ENCODE peak calls at places on chromosome 5, in six cellular contexts. One of them, this sample, is unnamed.

GRCh38 chr5:109676920-109677319 is 12.8 kb upstream of the MAN2A1 start:
- ATAC-seq in lung: no peak
- ATAC-seq in HCT116: no peak
- ATAC-seq in aorta: no peak
- ATAC-seq in heart right ventricle: peak; percentile 38
- ATAC-seq in A549: no peak
- ATAC-seq in this sample: no peak

GRCh38 chr5:1414311-1415058 is 30.8 kb downstream of the SLC6A3 start:
- ATAC-seq in lung: no peak
- ATAC-seq in HCT116: peak; percentile 18
- ATAC-seq in A549: peak; percentile 42
- ATAC-seq in heart right ventricle: no peak
- ATAC-seq in aorta: no peak
- ATAC-seq in this sample: no peak

GRCh38 chr5:126363658-126364057 is 59.6 kb upstream of the GRAMD2B start:
- ATAC-seq in A549: no peak
- ATAC-seq in aorta: no peak
- ATAC-seq in heart right ventricle: no peak
- ATAC-seq in lung: no peak
- ATAC-seq in HCT116: no peak
- ATAC-seq in this sample: peak; percentile 39

GRCh38 chr5:59008816-59009473 is 426.1 kb downstream of the RAB3C start:
- ATAC-seq in aorta: no peak
- ATAC-seq in A549: no peak
- ATAC-seq in lung: no peak
- ATAC-seq in HCT116: no peak
- ATAC-seq in heart right ventricle: no peak
- ATAC-seq in this sample: no peak

GRCh38 chr5:142459209-142459608 is 134.4 kb upstream of the SPRY4 start:
- ATAC-seq in HCT116: no peak
- ATAC-seq in A549: no peak
- ATAC-seq in lung: no peak
- ATAC-seq in heart right ventricle: no peak
- ATAC-seq in aorta: no peak
- ATAC-seq in this sample: no peak

GRCh38 chr5:76099286-76099702 is 16.1 kb downstream of the SV2C start:
- ATAC-seq in aorta: no peak
- ATAC-seq in heart right ventricle: no peak
- ATAC-seq in lung: no peak
- ATAC-seq in A549: no peak
- ATAC-seq in HCT116: no peak
- ATAC-seq in this sample: no peak

GRCh38 chr5:33549982-33550567 is 109.3 kb downstream of the TARS1 start:
- ATAC-seq in heart right ventricle: no peak
- ATAC-seq in HCT116: peak; percentile 32
- ATAC-seq in aorta: no peak
- ATAC-seq in lung: no peak
- ATAC-seq in A549: no peak
- ATAC-seq in this sample: no peak

GRCh38 chr5:14699159-14699558 is 34.6 kb downstream of the OTULIN start:
- ATAC-seq in lung: no peak
- ATAC-seq in HCT116: no peak
- ATAC-seq in A549: no peak
- ATAC-seq in aorta: no peak
- ATAC-seq in heart right ventricle: no peak
- ATAC-seq in this sample: no peak

GRCh38 chr5:142832263-142832662 is 62.1 kb downstream of the ARHGAP26 start:
- ATAC-seq in HCT116: no peak
- ATAC-seq in A549: no peak
- ATAC-seq in lung: no peak
- ATAC-seq in heart right ventricle: no peak
- ATAC-seq in aorta: no peak
- ATAC-seq in this sample: no peak

GRCh38 chr5:93349613-93350012 is 231.4 kb downstream of the NR2F1-AS1 start:
- ATAC-seq in lung: no peak
- ATAC-seq in heart right ventricle: no peak
- ATAC-seq in aorta: no peak
- ATAC-seq in HCT116: no peak
- ATAC-seq in A549: no peak
- ATAC-seq in this sample: no peak

GRCh38 chr5:61048534-61048933 is 103.5 kb downstream of the NDUFAF2 start:
- ATAC-seq in lung: no peak
- ATAC-seq in heart right ventricle: no peak
- ATAC-seq in aorta: no peak
- ATAC-seq in HCT116: peak; percentile 64
- ATAC-seq in A549: no peak
- ATAC-seq in this sample: no peak

GRCh38 chr5:157594237-157594636 is 18.7 kb upstream of the ADAM19 start:
- ATAC-seq in A549: no peak
- ATAC-seq in aorta: no peak
- ATAC-seq in heart right ventricle: no peak
- ATAC-seq in lung: no peak
- ATAC-seq in HCT116: no peak
- ATAC-seq in this sample: no peak

GRCh38 chr5:51573835-51574234 is 190.6 kb downstream of the ISL1 start:
- ATAC-seq in heart right ventricle: no peak
- ATAC-seq in HCT116: no peak
- ATAC-seq in lung: no peak
- ATAC-seq in A549: no peak
- ATAC-seq in aorta: no peak
- ATAC-seq in this sample: no peak

GRCh38 chr5:173598686-173599085 is 17.8 kb downstream of the BOD1 start:
- ATAC-seq in aorta: no peak
- ATAC-seq in HCT116: no peak
- ATAC-seq in heart right ventricle: no peak
- ATAC-seq in lung: no peak
- ATAC-seq in A549: no peak
- ATAC-seq in this sample: no peak

GRCh38 chr5:53069626-53070025 is 39.9 kb downstream of the MOCS2 start:
- ATAC-seq in HCT116: no peak
- ATAC-seq in lung: no peak
- ATAC-seq in heart right ventricle: no peak
- ATAC-seq in aorta: no peak
- ATAC-seq in A549: no peak
- ATAC-seq in this sample: no peak

GRCh38 chr5:140926211-140926902 is at the start of gene PCDHAC1:
- ATAC-seq in lung: peak; percentile 93
- ATAC-seq in heart right ventricle: peak; percentile 77
- ATAC-seq in HCT116: peak; percentile 97
- ATAC-seq in aorta: peak; percentile 86
- ATAC-seq in A549: peak; percentile 98
- ATAC-seq in this sample: peak; percentile 92

GRCh38 chr5:125411163-125412050 is 665.0 kb upstream of the ZNF608 start:
- ATAC-seq in A549: no peak
- ATAC-seq in lung: no peak
- ATAC-seq in aorta: no peak
- ATAC-seq in heart right ventricle: no peak
- ATAC-seq in HCT116: no peak
- ATAC-seq in this sample: no peak

GRCh38 chr5:179825655-179826182 is 5.0 kb downstream of the SQSTM1 start:
- ATAC-seq in heart right ventricle: no peak
- ATAC-seq in lung: no peak
- ATAC-seq in HCT116: no peak
- ATAC-seq in A549: peak; percentile 48
- ATAC-seq in aorta: no peak
- ATAC-seq in this sample: no peak

GRCh38 chr5:148687427-148687826 is 33.1 kb upstream of the HTR4 start:
- ATAC-seq in heart right ventricle: no peak
- ATAC-seq in HCT116: peak; percentile 100
- ATAC-seq in aorta: no peak
- ATAC-seq in lung: no peak
- ATAC-seq in A549: peak; percentile 87
- ATAC-seq in this sample: no peak

GRCh38 chr5:177489119-177489716 is 8.2 kb downstream of the PDLIM7 start:
- ATAC-seq in HCT116: peak; percentile 13
- ATAC-seq in A549: no peak
- ATAC-seq in heart right ventricle: no peak
- ATAC-seq in aorta: no peak
- ATAC-seq in lung: no peak
- ATAC-seq in this sample: no peak

GRCh38 chr5:163505475-163506457 is at the start of gene MAT2B:
- ATAC-seq in aorta: peak; percentile 97
- ATAC-seq in A549: peak; percentile 91
- ATAC-seq in heart right ventricle: peak; percentile 99
- ATAC-seq in lung: peak; percentile 97
- ATAC-seq in HCT116: peak; percentile 94
- ATAC-seq in this sample: peak; percentile 98

GRCh38 chr5:67235399-67236110 is 39.0 kb upstream of the CD180 start:
- ATAC-seq in aorta: no peak
- ATAC-seq in A549: no peak
- ATAC-seq in lung: no peak
- ATAC-seq in HCT116: no peak
- ATAC-seq in heart right ventricle: no peak
- ATAC-seq in this sample: no peak

GRCh38 chr5:67238191-67238590 is 41.6 kb upstream of the CD180 start:
- ATAC-seq in HCT116: no peak
- ATAC-seq in heart right ventricle: no peak
- ATAC-seq in lung: no peak
- ATAC-seq in aorta: no peak
- ATAC-seq in A549: no peak
- ATAC-seq in this sample: peak; percentile 79

GRCh38 chr5:67233075-67233474 is 36.5 kb upstream of the CD180 start:
- ATAC-seq in lung: no peak
- ATAC-seq in HCT116: no peak
- ATAC-seq in aorta: no peak
- ATAC-seq in A549: no peak
- ATAC-seq in heart right ventricle: no peak
- ATAC-seq in this sample: peak; percentile 55

DNA sequence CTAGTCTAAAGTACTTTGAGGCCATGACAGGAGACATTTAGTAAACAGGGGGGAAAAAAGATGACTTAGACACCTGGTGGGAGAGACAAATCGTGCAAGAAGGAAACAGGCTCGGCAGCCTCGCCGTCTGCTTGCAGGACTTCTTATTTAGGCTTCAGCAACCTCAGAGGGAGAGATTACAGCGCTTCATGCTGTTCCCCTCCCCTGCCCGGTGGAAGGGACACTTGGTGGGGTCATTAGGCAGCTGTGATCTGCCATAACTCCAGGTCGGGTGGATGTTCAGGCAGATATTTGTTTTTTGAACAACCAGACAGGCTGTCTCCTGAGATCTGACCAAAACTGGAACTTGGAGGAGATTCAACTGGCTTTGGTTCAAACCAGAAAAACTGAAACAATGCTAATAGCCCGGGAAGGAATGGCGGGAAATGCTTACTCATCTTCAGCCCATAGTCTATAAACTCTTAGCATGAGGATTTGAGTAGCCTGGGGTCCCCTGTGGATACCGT is 38.1 kb upstream of the CD180 start:
- ATAC-seq in lung: peak; percentile 58
- ATAC-seq in aorta: peak; percentile 46
- ATAC-seq in A549: no peak
- ATAC-seq in HCT116: no peak
- ATAC-seq in heart right ventricle: peak; percentile 80
- ATAC-seq in this sample: peak; percentile 56
- H3K4me3 ChIP-seq in lung: no peak overlapping the region
- H3K4me3 ChIP-seq in aorta: no peak overlapping the region
- H3K4me3 ChIP-seq in A549: no peak overlapping the region
- H3K4me3 ChIP-seq in HCT116: no peak overlapping the region
- H3K4me3 ChIP-seq in heart right ventricle: peak overlapping the region; percentile 35
- H3K4me3 ChIP-seq in this sample: no peak overlapping the region

GRCh38 chr5:139397921-139398320 is 3.0 kb upstream of the PROB1 start:
- ATAC-seq in lung: no peak
- ATAC-seq in HCT116: no peak
- ATAC-seq in heart right ventricle: no peak
- ATAC-seq in A549: no peak
- ATAC-seq in aorta: no peak
- ATAC-seq in this sample: no peak
- H3K4me1 ChIP-seq in lung: peaks cover 19% of the 10 kb centered on the region
- H3K4me1 ChIP-seq in HCT116: peaks cover 6% of the 10 kb centered on the region
- H3K4me1 ChIP-seq in heart right ventricle: peaks cover 56% of the 10 kb centered on the region
- H3K4me1 ChIP-seq in A549: peaks cover 18% of the 10 kb centered on the region
- H3K4me1 ChIP-seq in aorta: no peaks in the 10 kb centered on the region
- H3K4me1 ChIP-seq in this sample: peaks cover 12% of the 10 kb centered on the region

DNA sequence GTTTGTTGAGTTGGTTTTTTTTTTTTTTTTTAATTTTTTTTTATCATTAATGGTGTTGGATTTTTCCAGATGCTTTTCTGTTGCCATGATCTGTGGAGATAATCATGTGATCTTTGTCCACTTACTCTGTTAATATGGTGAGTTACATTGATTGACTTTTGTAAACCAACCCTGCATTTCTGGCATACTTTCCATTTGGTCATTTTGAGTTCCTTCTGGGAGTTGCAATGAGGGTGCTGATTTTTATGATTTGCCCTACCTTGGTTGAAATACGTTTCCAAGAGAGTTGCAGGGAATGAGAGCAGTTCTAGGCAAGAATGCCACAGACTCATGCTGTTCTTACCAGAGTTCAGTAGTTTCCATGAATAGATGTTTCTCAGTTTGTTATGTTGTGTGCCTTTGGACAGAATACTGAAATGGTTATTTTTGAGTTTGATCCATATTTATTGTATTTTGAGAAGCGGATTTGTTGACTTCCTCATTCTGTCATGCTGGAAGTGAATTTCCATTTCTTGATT is 69.0 kb downstream of the SCAMP1 start:
- ATAC-seq in lung: no peak
- ATAC-seq in heart right ventricle: no peak
- ATAC-seq in HCT116: no peak
- ATAC-seq in aorta: no peak
- ATAC-seq in A549: no peak
- ATAC-seq in this sample: no peak
- H3K4me3 ChIP-seq in lung: no peak overlapping the region
- H3K4me3 ChIP-seq in heart right ventricle: no peak overlapping the region
- H3K4me3 ChIP-seq in HCT116: no peak overlapping the region
- H3K4me3 ChIP-seq in aorta: no peak overlapping the region
- H3K4me3 ChIP-seq in A549: no peak overlapping the region
- H3K4me3 ChIP-seq in this sample: no peak overlapping the region

GRCh38 chr5:66516535-66516934 is 79.7 kb upstream of the MAST4 start:
- ATAC-seq in A549: no peak
- ATAC-seq in aorta: no peak
- ATAC-seq in heart right ventricle: no peak
- ATAC-seq in HCT116: no peak
- ATAC-seq in lung: no peak
- ATAC-seq in this sample: no peak

GRCh38 chr5:66517361-66517760 is 78.8 kb upstream of the MAST4 start:
- ATAC-seq in heart right ventricle: no peak
- ATAC-seq in lung: no peak
- ATAC-seq in aorta: no peak
- ATAC-seq in HCT116: no peak
- ATAC-seq in A549: no peak
- ATAC-seq in this sample: no peak

GRCh38 chr5:66511491-66511890 is 84.7 kb upstream of the MAST4 start:
- ATAC-seq in A549: no peak
- ATAC-seq in heart right ventricle: no peak
- ATAC-seq in lung: no peak
- ATAC-seq in HCT116: no peak
- ATAC-seq in aorta: no peak
- ATAC-seq in this sample: no peak

GRCh38 chr5:66515209-66515608 is 81.0 kb upstream of the MAST4 start:
- ATAC-seq in lung: no peak
- ATAC-seq in heart right ventricle: no peak
- ATAC-seq in A549: no peak
- ATAC-seq in aorta: no peak
- ATAC-seq in HCT116: no peak
- ATAC-seq in this sample: no peak

DNA sequence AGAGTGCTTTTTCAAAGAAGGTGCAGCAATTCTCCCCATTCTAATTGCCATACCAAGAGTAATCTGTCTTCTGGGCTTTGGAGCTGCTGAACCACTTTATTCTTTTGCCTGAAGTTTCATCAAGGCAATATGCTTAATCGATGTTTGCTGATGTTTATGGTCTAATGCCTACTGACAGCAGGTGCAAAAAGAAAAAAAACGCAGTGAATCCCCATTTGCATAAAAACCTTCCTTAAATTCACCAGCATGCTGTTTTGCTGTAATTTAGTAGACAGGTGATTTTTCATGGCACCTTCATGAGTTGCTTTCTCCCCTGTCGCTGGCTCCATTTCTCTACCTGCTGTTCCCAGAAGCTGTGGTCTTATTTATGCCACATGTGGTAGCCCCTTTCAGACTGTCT is 83.1 kb upstream of the MAST4 start:
- ATAC-seq in aorta: no peak
- ATAC-seq in HCT116: no peak
- ATAC-seq in lung: no peak
- ATAC-seq in A549: no peak
- ATAC-seq in heart right ventricle: no peak
- ATAC-seq in this sample: no peak
- H3K4me1 ChIP-seq in aorta: no peaks in the 10 kb centered on the region
- H3K4me1 ChIP-seq in HCT116: no peaks in the 10 kb centered on the region
- H3K4me1 ChIP-seq in lung: no peaks in the 10 kb centered on the region
- H3K4me1 ChIP-seq in A549: no peaks in the 10 kb centered on the region
- H3K4me1 ChIP-seq in heart right ventricle: no peaks in the 10 kb centered on the region
- H3K4me1 ChIP-seq in this sample: no peaks in the 10 kb centered on the region